ENCODE peak calls at places on chromosomes 12 and 14, in five cellular contexts. H is tibial artery; M is CD8-positive, alpha-beta memory T cell; C is cardiac fibroblast; I is mesenchymal stem cell. Y is an unnamed sample.

GRCh38 chr12:57759360-57759980 is 4.6 kb downstream of the MARCHF9 start:
- DNase-seq in H (no peak), M (no peak), C (no peak), I (no peak), Y (no peak)

GRCh38 chr14:56944397-56944796 is 134.1 kb upstream of the OTX2 start:
- DNase-seq in H (no peak), M (no peak), C (no peak), I (no peak), Y (no peak)

GRCh38 chr14:59788176-59788575 is 82.4 kb downstream of the RTN1 start:
- DNase-seq in H (no peak), M (no peak), C (no peak), I (no peak), Y (no peak)

GRCh38 chr12:78931466-78931990 is 67.0 kb downstream of the SYT1 start:
- DNase-seq in H (no peak), M (no peak), C (no peak), I (no peak), Y (no peak)

GRCh38 chr14:96625436-96625945 is 123.3 kb downstream of the PAPOLA start:
- DNase-seq in H (peak; percentile 42), M (no peak), C (no peak), I (no peak), Y (no peak)

GRCh38 chr14:98966021-98966420 is 306.0 kb downstream of the BCL11B start:
- DNase-seq in H (no peak), M (no peak), C (no peak), I (no peak), Y (no peak)

GRCh38 chr12:1883513-1883912 is 34.9 kb downstream of the CACNA2D4 start:
- DNase-seq in H (peak; percentile 49), M (no peak), C (no peak), I (no peak), Y (no peak)

GRCh38 chr12:95836630-95837239 is 22.0 kb upstream of the SNRPF start:
- DNase-seq in H (no peak), M (no peak), C (peak; percentile 33), I (no peak), Y (no peak)

GRCh38 chr14:67311868-67312267 is 47.7 kb downstream of the ATP6V1D start:
- DNase-seq in H (no peak), M (no peak), C (no peak), I (no peak), Y (no peak)

GRCh38 chr12:42128327-42128726 is 16.3 kb downstream of the GXYLT1 start:
- DNase-seq in H (no peak), M (no peak), C (peak; percentile 37), I (peak; percentile 31), Y (no peak)

GRCh38 chr12:57072661-57073060 is 5.9 kb downstream of the NEMP1 start:
- DNase-seq in H (no peak), M (no peak), C (no peak), I (no peak), Y (no peak)

GRCh38 chr12:29113101-29113500 is 36.0 kb upstream of the FAR2 start:
- DNase-seq in H (no peak), M (no peak), C (no peak), I (no peak), Y (no peak)

GRCh38 chr12:6345319-6346071 is 3.6 kb upstream of the TNFRSF1A start:
- DNase-seq in H (peak; percentile 94), M (no peak), C (peak; percentile 97), I (peak; percentile 98), Y (peak; percentile 81)

GRCh38 chr14:102579696-102580551 is 12.5 kb upstream of the RCOR1 start:
- DNase-seq in H (no peak), M (no peak), C (peak; percentile 85), I (peak; percentile 89), Y (no peak)

GRCh38 chr12:125330645-125331341 is 265.6 kb downstream of the AACS start:
- DNase-seq in H (no peak), M (no peak), C (peak; percentile 34), I (no peak), Y (no peak)

GRCh38 chr14:91369628-91370445 is 47.8 kb downstream of the CCDC88C start:
- DNase-seq in H (no peak), M (no peak), C (no peak), I (no peak), Y (no peak)

GRCh38 chr14:68782091-68782981 is 10.5 kb downstream of the ZFP36L1 start:
- DNase-seq in H (no peak), M (peak; percentile 79), C (no peak), I (no peak), Y (no peak)

GRCh38 chr12:95790025-95790911 is at the start of gene NTN4:
- DNase-seq in H (peak; percentile 74), M (peak; percentile 23), C (peak; percentile 47), I (peak; percentile 38), Y (no peak)

GRCh38 chr14:69378274-69378673 is 19.8 kb downstream of the ERH start:
- DNase-seq in H (no peak), M (no peak), C (no peak), I (no peak), Y (no peak)

GRCh38 chr12:29428630-29429029 is 47.7 kb upstream of the ERGIC2 start:
- DNase-seq in H (no peak), M (no peak), C (peak; percentile 97), I (peak; percentile 90), Y (peak; percentile 11)

GRCh38 chr14:70931008-70931407 is 23.7 kb downstream of the PCNX1 start:
- DNase-seq in H (no peak), M (no peak), C (no peak), I (peak; percentile 26), Y (no peak)

GRCh38 chr14:62667515-62667914 is 377.7 kb downstream of the KCNH5 start:
- DNase-seq in H (no peak), M (no peak), C (no peak), I (no peak), Y (no peak)

GRCh38 chr14:62661818-62662217 is 383.4 kb downstream of the KCNH5 start:
- DNase-seq in H (no peak), M (no peak), C (peak; percentile 74), I (no peak), Y (no peak)

GRCh38 chr14:62657376-62657775 is 387.9 kb downstream of the KCNH5 start:
- DNase-seq in H (no peak), M (no peak), C (no peak), I (no peak), Y (no peak)

GRCh38 chr14:62662811-62663477 is 382.3 kb downstream of the KCNH5 start:
- DNase-seq in H (no peak), M (no peak), C (no peak), I (peak; percentile 3), Y (no peak)
- H3K4me3 ChIP-seq in H (no peak overlapping the region), M (no peak overlapping the region), C (no peak overlapping the region), I (no peak overlapping the region), Y (no peak overlapping the region)

DNA sequence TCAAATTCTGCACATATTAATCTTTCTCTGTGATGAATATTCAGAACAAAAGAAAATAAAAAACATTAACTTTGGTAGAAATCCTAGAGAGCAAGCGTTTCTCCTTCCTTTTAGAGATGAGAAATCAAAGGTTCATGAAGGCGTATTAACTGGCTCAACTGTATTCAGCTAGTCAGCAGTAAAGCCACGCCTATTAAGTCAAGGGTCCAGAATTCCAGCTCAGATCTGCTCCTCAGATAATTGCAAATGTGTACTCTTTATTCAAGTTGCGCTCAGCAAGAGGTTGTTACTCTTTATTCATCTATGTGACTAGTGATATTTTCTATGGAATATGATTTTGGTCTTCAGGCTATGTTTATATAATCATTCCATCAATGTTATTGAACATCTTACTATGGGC is 13.1 kb upstream of the POC1B start:
- DNase-seq in H (no peak), M (no peak), C (no peak), I (no peak), Y (no peak)
- H3K4me3 ChIP-seq in H (no peak overlapping the region), M (no peak overlapping the region), C (no peak overlapping the region), I (no peak overlapping the region), Y (no peak overlapping the region)

DNA sequence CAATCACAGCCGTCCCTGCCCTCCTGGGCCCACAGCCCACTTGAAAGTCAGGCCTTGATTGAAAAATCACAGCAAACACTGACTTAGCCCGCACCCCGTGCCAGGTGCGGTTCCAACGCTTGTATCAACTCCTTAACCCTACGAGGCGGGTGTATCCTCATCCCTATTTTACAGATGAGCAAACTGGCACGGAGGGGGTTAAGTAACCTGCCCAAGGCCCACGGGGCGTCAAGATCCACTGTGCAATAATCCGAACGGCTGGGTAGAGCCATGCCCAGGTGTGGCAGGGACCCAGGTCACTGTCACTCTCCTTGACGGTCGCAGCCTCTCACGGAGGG is 583 bp downstream of the DNAH10 start:
- DNase-seq in H (no peak), M (no peak), C (no peak), I (no peak), Y (no peak)
- H3K4me3 ChIP-seq in H (peak overlapping the region; percentile 50), M (no peak overlapping the region), C (peak overlapping the region; percentile 47), I (peak overlapping the region; percentile 74), Y (peak overlapping the region; percentile 61)

GRCh38 chr12:111758120-111758561 is 8.6 kb upstream of the ALDH2 start:
- DNase-seq in H (no peak), M (no peak), C (no peak), I (no peak), Y (no peak)
- H3K4me3 ChIP-seq in H (no peak overlapping the region), M (no peak overlapping the region), C (no peak overlapping the region), I (no peak overlapping the region), Y (no peak overlapping the region)

DNA sequence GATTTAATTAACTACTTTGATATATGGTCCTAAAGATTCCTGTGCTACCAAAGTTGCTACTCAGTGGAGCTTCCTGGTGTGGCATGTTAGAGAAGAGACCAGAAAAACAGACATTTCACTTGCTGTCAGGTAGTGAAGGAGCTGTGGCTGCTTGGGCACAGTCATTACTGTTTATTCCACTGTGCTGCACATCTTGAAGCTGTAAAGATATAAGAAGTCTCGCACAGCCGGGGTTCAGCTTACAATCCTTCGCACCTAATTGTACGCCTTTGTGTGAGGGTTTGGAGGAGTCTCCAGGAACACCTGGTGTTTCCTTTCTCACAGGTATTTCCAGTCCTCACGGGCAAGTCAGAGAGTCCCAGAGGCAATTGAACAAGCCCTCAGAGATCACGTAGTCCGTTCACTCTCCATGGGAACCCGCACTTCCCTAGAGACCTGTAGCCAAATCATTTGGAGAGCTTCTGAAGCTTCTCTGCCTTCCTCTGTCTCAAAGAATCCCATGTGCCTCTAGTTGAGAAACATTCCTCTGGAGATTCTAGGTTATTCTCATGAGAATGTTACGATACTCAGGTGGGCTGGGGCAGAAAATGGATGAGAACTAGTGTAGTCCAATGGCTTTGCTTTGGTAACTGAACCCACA is 4.1 kb downstream of the EVL start:
- DNase-seq in H (no peak), M (no peak), C (no peak), I (no peak), Y (no peak)
- H3K4me3 ChIP-seq in H (no peak overlapping the region), M (peak overlapping the region; percentile 69), C (no peak overlapping the region), I (no peak overlapping the region), Y (no peak overlapping the region)

GRCh38 chr14:100285913-100286400 is 20.3 kb downstream of the SLC25A29 start:
- DNase-seq in H (no peak), M (no peak), C (no peak), I (no peak), Y (no peak)
- H3K4me3 ChIP-seq in H (peak overlapping the region; percentile 73), M (peak overlapping the region; percentile 69), C (peak overlapping the region; percentile 70), I (peak overlapping the region; percentile 82), Y (peak overlapping the region; percentile 66)